ENCODE peak calls at places on chromosome 4, in four cellular contexts. W is fibroblast of pulmonary artery, T is cardiac muscle cell, K is brain microvascular endothelial cell. D is an unnamed sample.

GRCh38 chr4:100317032-100317864 is 127.0 kb upstream of the DDIT4L start:
- DNase-seq in T (no peak), K (no peak), W (peak), D (no peak)

GRCh38 chr4:30536231-30536630 is 183.9 kb upstream of the PCDH7 start:
- DNase-seq in T (no peak), K (no peak), W (peak), D (no peak)

GRCh38 chr4:20764353-20764752 is 64.1 kb downstream of the PACRGL start:
- DNase-seq in K (peak), W (no peak), T (no peak), D (no peak)

GRCh38 chr4:108172780-108173598 is 4.3 kb upstream of the LEF1 start:
- DNase-seq in K (no peak), T (peak), W (peak), D (peak)

GRCh38 chr4:94278777-94279176 is 63.9 kb downstream of the HPGDS start:
- DNase-seq in W (no peak), T (no peak), K (no peak), D (no peak)

GRCh38 chr4:10074767-10075105 is 41.9 kb downstream of the WDR1 start:
- DNase-seq in K (peak), W (peak), T (peak), D (peak)

GRCh38 chr4:10001757-10002156 is 19.5 kb downstream of the SLC2A9 start:
- DNase-seq in W (no peak), K (no peak), T (no peak), D (no peak)

GRCh38 chr4:14117575-14118228 is 490.2 kb upstream of the BOD1L1 start:
- DNase-seq in T (peak), W (no peak), K (no peak), D (no peak)

GRCh38 chr4:146915132-146915531 is 30.5 kb downstream of the TTC29 start:
- DNase-seq in W (no peak), T (no peak), K (no peak), D (no peak)

GRCh38 chr4:181854142-181854541 is 389.1 kb upstream of the TENM3 start:
- DNase-seq in K (no peak), W (no peak), T (no peak), D (no peak)

GRCh38 chr4:83223781-83224180 is 60.8 kb downstream of the COQ2 start:
- DNase-seq in K (no peak), T (no peak), W (no peak), D (no peak)

GRCh38 chr4:169079942-169080827 is 70.1 kb upstream of the CBR4 start:
- DNase-seq in T (no peak), K (peak), W (peak), D (peak)

GRCh38 chr4:47939456-47939855 is 25.1 kb upstream of the NFXL1 start:
- DNase-seq in K (no peak), W (no peak), T (no peak), D (no peak)

GRCh38 chr4:10582059-10582686 is 102.4 kb downstream of the CLNK start:
- DNase-seq in K (peak), W (peak), T (peak), D (peak)

GRCh38 chr4:14028862-14029261 is 401.3 kb upstream of the BOD1L1 start:
- DNase-seq in W (no peak), K (no peak), T (peak), D (no peak)

GRCh38 chr4:687048-687974 is 1.6 kb downstream of the SLC49A3 start:
- DNase-seq in T (no peak), K (peak), W (peak), D (no peak)

GRCh38 chr4:136078971-136079370 is 1453.3 kb downstream of the PCDH18 start:
- DNase-seq in K (peak), T (no peak), W (peak), D (no peak)

GRCh38 chr4:81724925-81725329 is 253.2 kb upstream of the RASGEF1B start:
- DNase-seq in W (no peak), K (peak), T (no peak), D (peak)

GRCh38 chr4:122921971-122922876 is at the start of gene NUDT6:
- DNase-seq in T (peak), K (peak), W (peak), D (peak)

GRCh38 chr4:178970433-178971140 is 1528.3 kb upstream of the AGA start:
- DNase-seq in K (no peak), T (no peak), W (no peak), D (no peak)

GRCh38 chr4:95129708-95130343 is 372.1 kb downstream of the BMPR1B start:
- DNase-seq in K (peak), T (no peak), W (peak), D (no peak)

GRCh38 chr4:27861802-27862201 is 1001.2 kb downstream of the STIM2 start:
- DNase-seq in T (no peak), W (peak), K (peak), D (peak)

GRCh38 chr4:99722662-99723061 is 65.0 kb upstream of the C4orf54 start:
- DNase-seq in W (peak), K (no peak), T (peak), D (no peak)

GRCh38 chr4:120709986-120710385 is 212.5 kb downstream of the PRDM5 start:
- DNase-seq in K (peak), W (peak), T (no peak), D (no peak)

GRCh38 chr4:58261526-58261925 is 1151.3 kb upstream of the IGFBP7 start:
- DNase-seq in T (no peak), W (no peak), K (no peak), D (no peak)

GRCh38 chr4:2847297-2847871 is 3.7 kb downstream of the ADD1 start:
- DNase-seq in T (no peak), W (no peak), K (no peak), D (peak)

GRCh38 chr4:13325744-13326143 is 158.4 kb downstream of the RAB28 start:
- DNase-seq in K (no peak), T (peak), W (no peak), D (no peak)

GRCh38 chr4:11698846-11699590 is 270.3 kb upstream of the HS3ST1 start:
- DNase-seq in K (peak), W (peak), T (no peak), D (no peak)

GRCh38 chr4:99027304-99027703 is 31.8 kb downstream of the METAP1 start:
- DNase-seq in K (no peak), T (no peak), W (no peak), D (no peak)

GRCh38 chr4:127965062-127965802 is at the start of the genes ABHD18 and MFSD8:
- DNase-seq in W (peak), T (peak), K (peak), D (peak)

GRCh38 chr4:87011340-87012034 is 76.7 kb downstream of the AFF1 start:
- DNase-seq in K (peak), T (peak), W (peak), D (no peak)

GRCh38 chr4:1511441-1512041 is 105.3 kb upstream of the NKX1-1 start:
- DNase-seq in W (peak), T (no peak), K (peak), D (peak)

DNA sequence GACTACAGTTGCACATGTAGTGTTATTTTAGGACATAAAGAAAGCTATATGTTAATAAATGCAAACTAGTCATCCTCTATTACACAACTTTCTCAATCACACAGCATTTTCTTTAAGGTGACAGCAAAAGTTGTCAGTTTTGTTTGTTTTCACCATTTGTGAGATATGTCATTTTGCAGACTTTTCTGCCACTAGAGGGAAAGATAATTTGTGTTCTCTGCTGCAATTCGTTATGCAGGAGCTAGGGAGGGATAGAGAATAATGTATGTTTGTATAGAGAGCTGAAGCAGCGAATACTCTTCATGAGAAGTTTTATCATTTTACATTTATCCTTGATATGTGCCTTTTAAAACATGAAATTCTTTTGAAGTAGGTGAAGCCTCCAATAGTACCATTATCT is 670.6 kb upstream of the ATOH1 start:
- DNase-seq in K (no peak), W (no peak), T (peak), D (no peak)
- H3K4me3 ChIP-seq in K (no peak), W (no peak), T (no peak), D (no peak)

DNA sequence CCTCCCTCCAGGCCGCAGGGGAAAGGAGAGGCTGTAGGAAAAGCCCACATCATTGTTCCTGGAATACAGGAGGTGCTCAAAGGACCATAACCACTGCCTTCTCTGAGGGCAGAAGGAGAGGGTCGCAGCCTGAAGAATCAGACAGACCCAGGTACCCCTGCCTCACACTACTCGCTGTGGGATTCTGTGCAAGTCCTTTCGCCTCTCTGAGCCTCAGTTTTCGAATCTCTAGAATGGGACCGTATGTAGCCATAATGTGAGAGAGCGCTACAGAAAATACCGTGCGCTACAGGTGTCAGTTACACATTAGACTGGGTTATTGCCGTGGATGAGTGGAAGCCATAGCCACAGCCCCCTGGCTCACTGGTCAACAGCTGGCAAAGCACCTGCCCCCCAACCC is 78.2 kb upstream of the PSAPL1 start:
- DNase-seq in T (no peak), K (no peak), W (no peak), D (no peak)
- TF ChIP-seq CTCF in T (no peak), K (no peak), W (no peak), D (no peak)

GRCh38 chr4:75505630-75506029 is 8.6 kb downstream of the RCHY1 start:
- DNase-seq in K (no peak), W (no peak), T (no peak), D (no peak)
- H3K4me3 ChIP-seq in K (no peak), W (no peak), T (no peak), D (no peak)

DNA sequence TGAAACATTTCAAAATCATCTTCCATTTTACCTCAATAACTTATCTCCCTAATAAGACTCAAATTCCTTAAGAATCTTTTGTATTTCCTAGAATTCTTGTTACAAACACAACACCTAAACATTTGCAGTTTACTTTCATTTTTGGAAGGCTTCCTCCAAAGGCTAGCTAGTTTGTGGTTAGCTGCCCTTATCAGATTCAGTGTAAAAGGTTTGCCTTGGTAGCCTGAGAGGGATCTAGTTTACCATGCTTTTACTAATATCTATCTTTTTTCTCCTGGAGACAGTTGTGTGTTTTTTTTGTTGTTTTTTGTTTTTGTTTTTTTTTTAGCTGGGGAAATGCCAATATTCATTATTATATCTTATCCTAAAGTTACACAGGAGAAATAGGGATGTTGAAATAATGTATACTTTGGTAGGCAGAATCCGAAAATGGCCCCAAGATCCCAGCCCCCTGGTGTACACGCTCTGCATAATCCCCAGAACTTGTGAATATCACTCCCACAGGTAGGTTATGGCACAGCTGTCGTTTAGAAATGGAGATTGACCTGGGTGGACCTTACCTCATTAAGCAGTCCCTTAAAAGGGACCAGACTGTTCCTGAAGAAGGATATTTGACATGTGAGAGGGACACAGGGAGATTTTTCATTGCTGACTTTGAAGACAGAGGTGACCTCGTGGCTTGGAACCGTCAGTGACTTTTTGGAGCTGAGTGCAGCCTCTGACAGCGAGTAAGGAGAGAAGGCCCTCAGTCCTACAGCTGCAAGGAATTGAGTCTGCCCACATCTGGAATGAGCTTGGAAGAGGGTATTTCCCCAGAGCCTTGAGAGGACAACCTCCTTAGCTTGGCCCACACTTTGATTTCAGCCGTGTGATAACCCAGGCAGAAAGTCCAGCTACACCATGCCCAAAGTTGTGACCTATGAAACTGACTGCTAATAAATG is 33.4 kb downstream of the SEPTIN11 start:
- DNase-seq in K (no peak), W (peak), T (no peak), D (no peak)
- TF ChIP-seq CTCF in K (peak), W (peak), T (peak), D (no peak)

GRCh38 chr4:32032136-32032672 is 1312.0 kb downstream of the PCDH7 start:
- DNase-seq in W (no peak), T (no peak), K (no peak), D (no peak)

GRCh38 chr4:32025840-32026459 is 1305.8 kb downstream of the PCDH7 start:
- DNase-seq in T (peak), W (peak), K (peak), D (no peak)

GRCh38 chr4:32031026-32031425 is 1310.9 kb downstream of the PCDH7 start:
- DNase-seq in T (no peak), W (no peak), K (no peak), D (no peak)

GRCh38 chr4:32030406-32030805 is 1310.2 kb downstream of the PCDH7 start:
- DNase-seq in T (no peak), K (no peak), W (no peak), D (no peak)
- H3K4me3 ChIP-seq in T (no peak), K (no peak), W (no peak), D (no peak)

GRCh38 chr4:154622598-154622997 is 10.1 kb upstream of the FGG start:
- DNase-seq in W (peak), T (peak), K (peak), D (peak)
- TF ChIP-seq CTCF in W (peak), T (peak), K (peak), D (peak)

GRCh38 chr4:54296548-54297203 is 67.6 kb downstream of the PDGFRA start:
- DNase-seq in K (no peak), W (no peak), T (no peak), D (no peak)
- H3K4me3 ChIP-seq in K (no peak), W (no peak), T (no peak), D (no peak)

GRCh38 chr4:152935138-152935537 is 985 bp upstream of the FHDC1 start:
- DNase-seq in K (no peak), T (no peak), W (no peak), D (peak)
- TF ChIP-seq CTCF in K (no peak), T (no peak), W (no peak), D (no peak)